ENCODE peak calls at places on chromosomes 11 and 22, in ten cellular contexts. Z, V, U, T, L, S, Y, E, Q and B are unnamed samples.

GRCh38 chr11:16169541-16169940 is 186.8 kb downstream of the SOX6 start:
- DNase-seq in Z (no peak), V (no peak), U (no peak), T (no peak), L (no peak), S (peak), Y (peak), E (no peak), Q (no peak), B (no peak)

GRCh38 chr22:17910561-17911311 is 113.6 kb downstream of the MICAL3 start:
- DNase-seq in Z (no peak), V (peak), U (peak), T (peak), L (no peak), S (peak), Y (peak), E (no peak), Q (peak), B (peak)

GRCh38 chr11:33268945-33269567 is 11.9 kb downstream of the HIPK3 start:
- DNase-seq in Z (no peak), V (no peak), U (no peak), T (no peak), L (no peak), S (peak), Y (no peak), E (no peak), Q (no peak), B (peak)

GRCh38 chr22:18042685-18043084 is 18.3 kb upstream of the MICAL3 start:
- DNase-seq in Z (no peak), V (no peak), U (no peak), T (no peak), L (no peak), S (peak), Y (no peak), E (no peak), Q (no peak), B (peak)

GRCh38 chr11:69888671-69889076 is 69.5 kb upstream of the FGF3 start:
- DNase-seq in Z (peak), V (peak), U (no peak), T (peak), L (peak), S (peak), Y (peak), E (peak), Q (peak), B (peak)

GRCh38 chr11:28842716-28843115 is 734.5 kb downstream of the METTL15 start:
- DNase-seq in Z (no peak), V (no peak), U (no peak), T (no peak), L (no peak), S (no peak), Y (no peak), E (no peak), Q (no peak), B (peak)

GRCh38 chr11:44221992-44222391 is 87.9 kb downstream of the ALX4 start:
- DNase-seq in Z (no peak), V (no peak), U (no peak), T (no peak), L (no peak), S (no peak), Y (no peak), E (no peak), Q (no peak), B (no peak)

GRCh38 chr22:36447634-36448033 is 33.8 kb downstream of the TXN2 start:
- DNase-seq in Z (no peak), V (peak), U (no peak), T (no peak), L (no peak), S (no peak), Y (no peak), E (no peak), Q (no peak), B (no peak)

GRCh38 chr11:13963949-13964770 is 1.6 kb downstream of the SPON1 start:
- DNase-seq in Z (peak), V (peak), U (no peak), T (no peak), L (no peak), S (no peak), Y (no peak), E (no peak), Q (peak), B (no peak)

GRCh38 chr22:31944700-31945477 is 554 bp downstream of the YWHAH start:
- DNase-seq in Z (peak), V (no peak), U (no peak), T (no peak), L (peak), S (no peak), Y (no peak), E (peak), Q (no peak), B (no peak)

GRCh38 chr22:45580703-45581381 is 78.2 kb downstream of the FBLN1 start:
- DNase-seq in Z (no peak), V (peak), U (no peak), T (no peak), L (no peak), S (no peak), Y (no peak), E (no peak), Q (no peak), B (no peak)

GRCh38 chr11:1139441-1140066 is 18.2 kb upstream of the MUC5AC start:
- DNase-seq in Z (no peak), V (peak), U (no peak), T (no peak), L (no peak), S (peak), Y (no peak), E (no peak), Q (no peak), B (peak)

GRCh38 chr22:43897751-43898261 is 6.0 kb upstream of the PNPLA5 start:
- DNase-seq in Z (no peak), V (peak), U (no peak), T (peak), L (no peak), S (peak), Y (no peak), E (no peak), Q (no peak), B (peak)

GRCh38 chr11:65003282-65003681 is 6.5 kb upstream of the BATF2 start:
- DNase-seq in Z (no peak), V (peak), U (no peak), T (no peak), L (no peak), S (peak), Y (peak), E (no peak), Q (no peak), B (peak)

GRCh38 chr22:41777749-41778395 is 22.6 kb upstream of the CCDC134 start:
- DNase-seq in Z (no peak), V (no peak), U (no peak), T (no peak), L (no peak), S (no peak), Y (no peak), E (no peak), Q (no peak), B (no peak)

GRCh38 chr11:47607380-47607779 is 13.2 kb upstream of the C1QTNF4 start:
- DNase-seq in Z (no peak), V (peak), U (no peak), T (peak), L (no peak), S (peak), Y (peak), E (no peak), Q (no peak), B (peak)

GRCh38 chr22:29078869-29079207 is 6.0 kb downstream of the KREMEN1 start:
- DNase-seq in Z (no peak), V (no peak), U (no peak), T (no peak), L (no peak), S (no peak), Y (no peak), E (no peak), Q (no peak), B (no peak)

GRCh38 chr11:108895579-108896480 is 231.0 kb downstream of the DDX10 start:
- DNase-seq in Z (no peak), V (no peak), U (no peak), T (peak), L (no peak), S (peak), Y (no peak), E (no peak), Q (no peak), B (peak)

GRCh38 chr11:656426-656825 is 19.4 kb downstream of the DRD4 start:
- DNase-seq in Z (no peak), V (no peak), U (no peak), T (no peak), L (no peak), S (no peak), Y (no peak), E (no peak), Q (no peak), B (no peak)

GRCh38 chr11:16933756-16934603 is 80.2 kb downstream of the PLEKHA7 start:
- DNase-seq in Z (no peak), V (peak), U (no peak), T (peak), L (no peak), S (peak), Y (no peak), E (no peak), Q (peak), B (no peak)

GRCh38 chr22:29879738-29880137 is 3.2 kb upstream of the MTMR3 start:
- DNase-seq in Z (no peak), V (no peak), U (no peak), T (peak), L (no peak), S (no peak), Y (no peak), E (no peak), Q (no peak), B (no peak)

GRCh38 chr11:77590194-77590591 is 440 bp downstream of the AQP11 start:
- DNase-seq in Z (no peak), V (peak), U (peak), T (no peak), L (no peak), S (peak), Y (no peak), E (no peak), Q (peak), B (peak)

GRCh38 chr22:25358421-25359170 is 139.2 kb downstream of the CRYBB2 start:
- DNase-seq in Z (no peak), V (no peak), U (no peak), T (no peak), L (no peak), S (no peak), Y (no peak), E (no peak), Q (no peak), B (no peak)

GRCh38 chr22:18068381-18068988 is 9.3 kb upstream of the PEX26 start:
- DNase-seq in Z (no peak), V (peak), U (no peak), T (no peak), L (no peak), S (peak), Y (no peak), E (no peak), Q (no peak), B (no peak)

GRCh38 chr11:2774173-2775082 is 74.6 kb upstream of the KCNQ1OT1 start:
- DNase-seq in Z (no peak), V (peak), U (peak), T (no peak), L (no peak), S (no peak), Y (no peak), E (no peak), Q (no peak), B (no peak)

GRCh38 chr11:12901874-12902481 is 107.1 kb upstream of the RASSF10 start:
- DNase-seq in Z (no peak), V (no peak), U (no peak), T (peak), L (no peak), S (no peak), Y (peak), E (no peak), Q (no peak), B (peak)

GRCh38 chr11:12248330-12248729 is 129.0 kb upstream of the PARVA start:
- DNase-seq in Z (no peak), V (no peak), U (no peak), T (no peak), L (no peak), S (peak), Y (no peak), E (no peak), Q (peak), B (peak)

GRCh38 chr22:23282089-23282501 is 101.8 kb downstream of the BCR start:
- DNase-seq in Z (no peak), V (no peak), U (peak), T (peak), L (no peak), S (peak), Y (peak), E (no peak), Q (no peak), B (peak)

GRCh38 chr11:72141066-72141465 is 5.5 kb downstream of the FOLR3 start:
- DNase-seq in Z (no peak), V (no peak), U (no peak), T (peak), L (no peak), S (peak), Y (peak), E (no peak), Q (no peak), B (peak)

GRCh38 chr22:30650508-30651116 is 15.0 kb downstream of the SLC35E4 start:
- DNase-seq in Z (no peak), V (no peak), U (peak), T (no peak), L (no peak), S (no peak), Y (no peak), E (no peak), Q (peak), B (no peak)

GRCh38 chr11:12762696-12763324 is 88.6 kb downstream of the TEAD1 start:
- DNase-seq in Z (no peak), V (no peak), U (no peak), T (no peak), L (no peak), S (no peak), Y (no peak), E (no peak), Q (no peak), B (no peak)

GRCh38 chr22:45686004-45686403 is 14.4 kb downstream of the ATXN10 start:
- DNase-seq in Z (no peak), V (no peak), U (no peak), T (no peak), L (no peak), S (no peak), Y (no peak), E (no peak), Q (no peak), B (peak)

GRCh38 chr22:38239101-38239761 is 33.6 kb downstream of the TMEM184B start:
- DNase-seq in Z (no peak), V (peak), U (no peak), T (peak), L (no peak), S (peak), Y (peak), E (no peak), Q (peak), B (peak)

GRCh38 chr22:36417281-36417686 is 29.5 kb upstream of the MYH9 start:
- DNase-seq in Z (no peak), V (peak), U (no peak), T (peak), L (no peak), S (no peak), Y (no peak), E (no peak), Q (no peak), B (peak)

GRCh38 chr11:13261600-13262061 is 16.0 kb upstream of the BMAL1 start:
- DNase-seq in Z (no peak), V (peak), U (no peak), T (peak), L (no peak), S (peak), Y (peak), E (no peak), Q (no peak), B (peak)

GRCh38 chr11:113263458-113264095 is 50.8 kb upstream of the TTC12 start:
- DNase-seq in Z (no peak), V (no peak), U (no peak), T (no peak), L (no peak), S (no peak), Y (no peak), E (no peak), Q (no peak), B (no peak)

GRCh38 chr11:407651-408080 is 7.1 kb downstream of the SIGIRR start:
- DNase-seq in Z (no peak), V (no peak), U (no peak), T (no peak), L (no peak), S (no peak), Y (no peak), E (no peak), Q (no peak), B (no peak)

GRCh38 chr11:33976351-33977199 is 75.0 kb upstream of the CAPRIN1 start:
- DNase-seq in Z (no peak), V (no peak), U (no peak), T (no peak), L (no peak), S (peak), Y (peak), E (no peak), Q (no peak), B (peak)

GRCh38 chr11:3103076-3103475 is 45.9 kb upstream of the CARS1 start:
- DNase-seq in Z (no peak), V (peak), U (no peak), T (no peak), L (no peak), S (no peak), Y (no peak), E (no peak), Q (no peak), B (no peak)

GRCh38 chr11:80846442-80846841 is 1405.6 kb upstream of the TENM4 start:
- DNase-seq in Z (no peak), V (no peak), U (no peak), T (no peak), L (no peak), S (no peak), Y (no peak), E (no peak), Q (no peak), B (no peak)